ENCODE peak calls at places on chromosome 5, in eight cellular contexts. One of them, this sample, is unnamed.

GRCh38 chr5:77971965-77972544 is 195.9 kb upstream of the TBCA start:
- DNase-seq in endothelial cell of umbilical vein: peak
- DNase-seq in H1: no peak
- DNase-seq in HepG2: no peak
- DNase-seq in GM12878: no peak
- DNase-seq in K562: no peak
- DNase-seq in SK-N-SH: peak
- DNase-seq in HCT116: no peak
- DNase-seq in this sample: peak

GRCh38 chr5:79236970-79237734 is 1.2 kb downstream of the JMY start:
- DNase-seq in H1: peak
- DNase-seq in GM12878: no peak
- DNase-seq in HepG2: peak
- DNase-seq in HCT116: no peak
- DNase-seq in SK-N-SH: peak
- DNase-seq in K562: peak
- DNase-seq in endothelial cell of umbilical vein: peak
- DNase-seq in this sample: no peak

GRCh38 chr5:154698681-154699275 is 56.4 kb upstream of the LARP1 start:
- DNase-seq in SK-N-SH: no peak
- DNase-seq in endothelial cell of umbilical vein: no peak
- DNase-seq in K562: no peak
- DNase-seq in GM12878: no peak
- DNase-seq in HepG2: peak
- DNase-seq in HCT116: no peak
- DNase-seq in H1: no peak
- DNase-seq in this sample: no peak

GRCh38 chr5:109996246-109996645 is 306.5 kb downstream of the MAN2A1 start:
- DNase-seq in SK-N-SH: no peak
- DNase-seq in H1: no peak
- DNase-seq in GM12878: no peak
- DNase-seq in HepG2: no peak
- DNase-seq in endothelial cell of umbilical vein: no peak
- DNase-seq in HCT116: no peak
- DNase-seq in K562: no peak
- DNase-seq in this sample: no peak

GRCh38 chr5:145246379-145246778 is 588.8 kb downstream of the PRELID2 start:
- DNase-seq in SK-N-SH: no peak
- DNase-seq in HepG2: no peak
- DNase-seq in K562: no peak
- DNase-seq in HCT116: no peak
- DNase-seq in H1: no peak
- DNase-seq in endothelial cell of umbilical vein: no peak
- DNase-seq in GM12878: no peak
- DNase-seq in this sample: peak

GRCh38 chr5:36607114-36607561 is 732 bp downstream of the SLC1A3 start:
- DNase-seq in K562: no peak
- DNase-seq in HCT116: peak
- DNase-seq in HepG2: no peak
- DNase-seq in SK-N-SH: no peak
- DNase-seq in endothelial cell of umbilical vein: no peak
- DNase-seq in GM12878: no peak
- DNase-seq in H1: no peak
- DNase-seq in this sample: no peak

GRCh38 chr5:132479073-132479811 is 11.3 kb downstream of the IRF1 start:
- DNase-seq in GM12878: no peak
- DNase-seq in K562: no peak
- DNase-seq in HCT116: no peak
- DNase-seq in H1: no peak
- DNase-seq in endothelial cell of umbilical vein: no peak
- DNase-seq in HepG2: no peak
- DNase-seq in SK-N-SH: no peak
- DNase-seq in this sample: no peak

GRCh38 chr5:171806976-171807823 is 21.6 kb downstream of the SMIM23 start:
- DNase-seq in H1: no peak
- DNase-seq in GM12878: no peak
- DNase-seq in K562: no peak
- DNase-seq in HCT116: no peak
- DNase-seq in endothelial cell of umbilical vein: no peak
- DNase-seq in HepG2: no peak
- DNase-seq in SK-N-SH: no peak
- DNase-seq in this sample: no peak

GRCh38 chr5:20618353-20618752 is 630.4 kb upstream of the CDH18 start:
- DNase-seq in SK-N-SH: no peak
- DNase-seq in K562: no peak
- DNase-seq in GM12878: no peak
- DNase-seq in endothelial cell of umbilical vein: no peak
- DNase-seq in HCT116: no peak
- DNase-seq in HepG2: no peak
- DNase-seq in H1: no peak
- DNase-seq in this sample: no peak

GRCh38 chr5:74647096-74647495 is 6.6 kb upstream of the ENC1 start:
- DNase-seq in K562: no peak
- DNase-seq in HepG2: no peak
- DNase-seq in H1: no peak
- DNase-seq in HCT116: no peak
- DNase-seq in endothelial cell of umbilical vein: peak
- DNase-seq in GM12878: no peak
- DNase-seq in SK-N-SH: no peak
- DNase-seq in this sample: no peak

GRCh38 chr5:9187614-9188013 is 358.3 kb downstream of the SEMA5A start:
- DNase-seq in H1: no peak
- DNase-seq in HCT116: no peak
- DNase-seq in GM12878: no peak
- DNase-seq in endothelial cell of umbilical vein: no peak
- DNase-seq in HepG2: no peak
- DNase-seq in SK-N-SH: no peak
- DNase-seq in K562: no peak
- DNase-seq in this sample: no peak

GRCh38 chr5:61637566-61637965 is 305.5 kb downstream of the ZSWIM6 start:
- DNase-seq in HepG2: no peak
- DNase-seq in endothelial cell of umbilical vein: no peak
- DNase-seq in GM12878: no peak
- DNase-seq in H1: no peak
- DNase-seq in K562: no peak
- DNase-seq in SK-N-SH: no peak
- DNase-seq in HCT116: no peak
- DNase-seq in this sample: peak

GRCh38 chr5:1760656-1761452 is 38.8 kb downstream of the MRPL36 start:
- DNase-seq in HCT116: no peak
- DNase-seq in SK-N-SH: no peak
- DNase-seq in HepG2: no peak
- DNase-seq in H1: peak
- DNase-seq in GM12878: no peak
- DNase-seq in endothelial cell of umbilical vein: no peak
- DNase-seq in K562: no peak
- DNase-seq in this sample: no peak

GRCh38 chr5:178339272-178339671 is 106.7 kb upstream of the PHYKPL start:
- DNase-seq in HCT116: no peak
- DNase-seq in H1: no peak
- DNase-seq in HepG2: no peak
- DNase-seq in GM12878: no peak
- DNase-seq in SK-N-SH: no peak
- DNase-seq in endothelial cell of umbilical vein: no peak
- DNase-seq in K562: no peak
- DNase-seq in this sample: no peak

GRCh38 chr5:78327761-78328510 is 32.5 kb upstream of the SCAMP1 start:
- DNase-seq in HepG2: no peak
- DNase-seq in GM12878: no peak
- DNase-seq in H1: no peak
- DNase-seq in K562: no peak
- DNase-seq in endothelial cell of umbilical vein: no peak
- DNase-seq in HCT116: no peak
- DNase-seq in SK-N-SH: no peak
- DNase-seq in this sample: no peak

GRCh38 chr5:143648696-143649095 is 163.3 kb upstream of the HMHB1 start:
- DNase-seq in K562: peak
- DNase-seq in HCT116: no peak
- DNase-seq in H1: no peak
- DNase-seq in SK-N-SH: peak
- DNase-seq in GM12878: no peak
- DNase-seq in HepG2: no peak
- DNase-seq in endothelial cell of umbilical vein: no peak
- DNase-seq in this sample: no peak

GRCh38 chr5:118903010-118903409 is 85.3 kb downstream of the DTWD2 start:
- DNase-seq in SK-N-SH: no peak
- DNase-seq in K562: no peak
- DNase-seq in GM12878: no peak
- DNase-seq in HCT116: no peak
- DNase-seq in HepG2: no peak
- DNase-seq in endothelial cell of umbilical vein: no peak
- DNase-seq in H1: no peak
- DNase-seq in this sample: no peak

DNA sequence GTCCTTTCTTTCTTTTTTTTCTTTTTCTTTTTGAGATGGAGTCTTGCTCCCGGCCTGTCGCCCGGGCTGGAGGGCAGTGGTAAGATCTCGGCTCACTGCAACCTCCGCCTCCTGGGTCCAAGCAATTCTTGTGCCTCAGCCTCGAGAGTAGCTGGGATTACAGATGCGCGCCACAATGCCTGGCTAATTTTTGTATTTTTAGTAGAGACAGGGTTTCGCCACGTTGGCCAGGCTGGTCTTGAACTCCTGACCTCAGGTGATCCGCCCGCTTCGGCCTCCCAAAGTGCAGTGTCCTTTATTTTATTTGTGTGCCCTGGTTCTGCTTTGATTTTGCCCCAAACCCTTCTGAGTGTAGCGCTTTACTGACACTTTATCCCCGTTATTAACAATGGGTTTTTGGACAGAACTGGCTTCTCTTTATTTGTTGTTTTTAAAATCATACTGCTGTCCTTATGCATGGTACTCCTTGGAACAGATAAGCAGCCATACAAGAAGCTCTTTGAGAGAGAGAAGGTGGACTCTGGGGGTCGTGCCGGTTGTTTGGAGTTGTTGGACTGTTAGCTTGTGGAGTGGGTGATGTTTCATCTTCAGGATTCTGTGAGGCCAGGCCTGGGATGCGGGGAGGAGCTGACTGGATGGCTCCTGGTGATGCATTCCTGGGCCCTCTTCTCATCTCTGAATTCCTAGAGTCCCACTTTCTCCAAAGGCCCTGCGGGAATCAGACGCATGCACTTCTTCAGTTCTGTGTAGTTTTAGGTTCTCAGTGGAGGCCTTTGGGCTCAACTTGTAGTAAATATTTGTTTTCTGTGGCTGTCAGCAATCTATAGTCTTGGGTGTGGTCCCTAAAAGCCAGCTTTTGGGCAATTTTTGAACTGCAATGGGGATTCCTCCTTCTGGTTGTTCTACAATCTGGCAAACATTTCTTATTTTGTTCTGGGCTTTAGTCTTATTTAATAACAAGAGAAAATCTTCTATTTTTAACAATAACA is 47.8 kb downstream of the PTTG1 start:
- DNase-seq in HepG2: no peak
- DNase-seq in K562: no peak
- DNase-seq in endothelial cell of umbilical vein: no peak
- DNase-seq in GM12878: no peak
- DNase-seq in SK-N-SH: no peak
- DNase-seq in HCT116: no peak
- DNase-seq in H1: no peak
- DNase-seq in this sample: no peak
- TF ChIP-seq POLR2AphosphoS5 in HepG2: no peak
- TF ChIP-seq POLR2AphosphoS5 in K562: no peak
- TF ChIP-seq POLR2AphosphoS5 in endothelial cell of umbilical vein: peak
- TF ChIP-seq POLR2AphosphoS5 in GM12878: peak
- TF ChIP-seq POLR2AphosphoS5 in SK-N-SH: no peak
- TF ChIP-seq POLR2AphosphoS5 in HCT116: no peak
- TF ChIP-seq POLR2AphosphoS5 in H1: no peak
- TF ChIP-seq POLR2AphosphoS5 in this sample: no peak

DNA sequence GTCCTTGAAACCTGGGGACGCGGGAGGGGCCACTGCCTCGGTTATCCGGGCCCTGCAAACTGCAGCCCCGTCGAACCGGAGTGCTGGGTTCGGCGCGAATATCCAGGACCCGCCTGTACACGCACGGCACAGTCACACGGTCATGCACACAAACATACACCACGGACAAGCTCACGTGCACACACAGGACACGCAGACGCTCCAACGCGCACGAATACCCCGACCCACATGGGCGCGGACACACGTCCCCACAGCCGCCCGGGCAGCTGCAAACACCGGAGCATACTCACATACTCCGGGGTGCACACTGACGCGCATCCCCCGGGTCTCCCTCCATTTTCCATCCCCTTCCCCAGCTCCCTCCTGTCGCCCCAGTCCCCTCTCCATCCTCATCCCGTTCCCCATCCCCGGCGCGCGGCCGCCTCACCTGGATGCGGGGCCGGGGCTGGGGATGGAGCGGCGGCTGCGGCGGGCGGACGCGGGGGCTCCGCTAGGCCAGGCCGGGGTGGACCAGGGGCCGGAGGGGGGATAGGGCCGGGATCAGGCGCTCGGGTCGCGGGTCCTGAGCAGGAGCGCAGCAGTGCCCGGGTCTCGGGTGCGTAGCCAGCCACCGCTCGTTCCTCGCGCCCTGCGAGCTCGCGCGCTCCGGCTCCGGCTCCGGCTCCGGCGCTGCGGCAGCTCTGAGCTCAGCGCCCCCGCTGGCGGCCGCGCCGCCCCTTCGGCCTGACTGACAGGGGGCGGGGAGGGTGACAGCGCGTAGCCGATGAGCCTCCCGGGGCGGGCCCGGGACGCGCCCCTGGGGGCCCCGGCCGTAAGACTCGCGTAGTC is at the start of the genes EIF4E1B and SNCB:
- DNase-seq in HepG2: no peak
- DNase-seq in K562: peak
- DNase-seq in H1: peak
- DNase-seq in endothelial cell of umbilical vein: peak
- DNase-seq in HCT116: no peak
- DNase-seq in GM12878: no peak
- DNase-seq in SK-N-SH: peak
- DNase-seq in this sample: no peak
- H3K9ac ChIP-seq in HepG2: no peak
- H3K9ac ChIP-seq in K562: peak
- H3K9ac ChIP-seq in H1: peak
- H3K9ac ChIP-seq in endothelial cell of umbilical vein: no peak
- H3K9ac ChIP-seq in HCT116: no peak
- H3K9ac ChIP-seq in GM12878: no peak
- H3K9ac ChIP-seq in SK-N-SH: no peak
- H3K9ac ChIP-seq in this sample: no peak

GRCh38 chr5:148904440-148904839 is 78.0 kb downstream of the ADRB2 start:
- DNase-seq in SK-N-SH: no peak
- DNase-seq in endothelial cell of umbilical vein: no peak
- DNase-seq in GM12878: no peak
- DNase-seq in HCT116: no peak
- DNase-seq in HepG2: no peak
- DNase-seq in K562: no peak
- DNase-seq in H1: no peak
- DNase-seq in this sample: no peak
- H3K27ac ChIP-seq in SK-N-SH: no peak
- H3K27ac ChIP-seq in endothelial cell of umbilical vein: no peak
- H3K27ac ChIP-seq in GM12878: no peak
- H3K27ac ChIP-seq in HCT116: no peak
- H3K27ac ChIP-seq in HepG2: no peak
- H3K27ac ChIP-seq in K562: no peak
- H3K27ac ChIP-seq in H1: no peak
- H3K27ac ChIP-seq in this sample: no peak

DNA sequence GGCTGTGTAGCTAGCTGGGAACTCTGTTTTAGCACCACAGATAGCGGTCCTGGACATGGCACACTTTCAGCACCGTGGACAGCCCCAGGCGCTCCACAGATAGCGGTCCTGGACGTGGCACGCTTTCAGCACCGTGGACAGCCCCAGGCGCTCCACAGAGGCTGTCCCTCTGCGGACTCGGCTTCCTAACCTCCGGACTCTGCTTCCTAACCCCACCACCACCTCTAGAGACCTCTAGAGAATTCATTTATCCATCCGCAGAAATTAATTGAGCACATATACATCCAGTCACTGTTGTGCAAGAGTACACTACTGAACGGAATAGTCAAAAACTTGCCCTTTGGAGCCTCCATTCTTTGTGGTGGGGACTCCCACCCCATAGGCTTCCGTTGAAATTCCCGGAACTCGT is 27.4 kb downstream of the UNC5A start:
- DNase-seq in HCT116: peak
- DNase-seq in K562: peak
- DNase-seq in H1: peak
- DNase-seq in SK-N-SH: no peak
- DNase-seq in endothelial cell of umbilical vein: peak
- DNase-seq in GM12878: no peak
- DNase-seq in HepG2: peak
- DNase-seq in this sample: peak
- TF ChIP-seq POLR2AphosphoS5 in HCT116: peak
- TF ChIP-seq POLR2AphosphoS5 in K562: peak
- TF ChIP-seq POLR2AphosphoS5 in H1: peak
- TF ChIP-seq POLR2AphosphoS5 in SK-N-SH: no peak
- TF ChIP-seq POLR2AphosphoS5 in endothelial cell of umbilical vein: peak
- TF ChIP-seq POLR2AphosphoS5 in GM12878: no peak
- TF ChIP-seq POLR2AphosphoS5 in HepG2: no peak
- TF ChIP-seq POLR2AphosphoS5 in this sample: peak

This sample was measured in SK-N-MC.